ENCODE peak calls at places on chromosomes 16 and 17, in eight cellular contexts. W is nephron progenitor cell, T is T-cell, Y is stromal cell of bone marrow, K is NCI-H1930, P is T-helper 17 cell, S is NAMALWA, D is AG04450. V is an unnamed sample.

GRCh38 chr16:85832578-85833539 is 33.4 kb downstream of the COX4I1 start:
- DNase-seq in W (no peak), T (no peak), Y (no peak), K (no peak), P (no peak), S (peak; percentile 89), D (no peak), V (no peak)

GRCh38 chr16:8665529-8665928 is 8.9 kb upstream of the ABAT start:
- DNase-seq in W (no peak), T (no peak), Y (no peak), K (no peak), P (no peak), S (no peak), D (no peak), V (no peak)

GRCh38 chr16:67163903-67164558 is 514 bp upstream of the HSF4 start:
- DNase-seq in W (no peak), T (no peak), Y (no peak), K (no peak), P (no peak), S (no peak), D (no peak), V (no peak)

GRCh38 chr17:41382396-41382795 is 290 bp upstream of the KRT34 start:
- DNase-seq in W (no peak), T (no peak), Y (peak; percentile 62), K (no peak), P (no peak), S (no peak), D (no peak), V (no peak)

GRCh38 chr17:29120439-29120838 is 59.8 kb downstream of the MYO18A start:
- DNase-seq in W (no peak), T (no peak), Y (no peak), K (no peak), P (no peak), S (no peak), D (no peak), V (no peak)

GRCh38 chr17:82781894-82782274 is 30.0 kb downstream of the TBCD start:
- DNase-seq in W (peak; percentile 90), T (peak; percentile 71), Y (peak; percentile 52), K (peak; percentile 31), P (peak; percentile 87), S (peak; percentile 88), D (peak; percentile 50), V (peak; percentile 87)

GRCh38 chr16:49458221-49458620 is 84.6 kb downstream of the C16orf78 start:
- DNase-seq in W (no peak), T (no peak), Y (no peak), K (no peak), P (no peak), S (no peak), D (no peak), V (no peak)

GRCh38 chr16:8869212-8869987 is 594 bp upstream of the CARHSP1 start:
- DNase-seq in W (peak; percentile 43), T (no peak), Y (no peak), K (no peak), P (no peak), S (peak; percentile 37), D (no peak), V (peak; percentile 40)

GRCh38 chr17:1521067-1521466 is 4.7 kb upstream of the INPP5K start:
- DNase-seq in W (no peak), T (no peak), Y (no peak), K (no peak), P (no peak), S (no peak), D (no peak), V (no peak)

GRCh38 chr16:23357761-23358290 is 55.7 kb downstream of the SCNN1B start:
- DNase-seq in W (no peak), T (no peak), Y (no peak), K (no peak), P (no peak), S (no peak), D (no peak), V (no peak)

GRCh38 chr17:64676763-64677162 is 14.7 kb upstream of the SMURF2 start:
- DNase-seq in W (no peak), T (no peak), Y (no peak), K (no peak), P (no peak), S (no peak), D (no peak), V (no peak)

GRCh38 chr17:50272711-50273653 is 1.3 kb upstream of the TMEM92 start:
- DNase-seq in W (peak; percentile 93), T (no peak), Y (peak; percentile 44), K (peak; percentile 3), P (peak; percentile 52), S (peak; percentile 54), D (no peak), V (peak; percentile 85)

V was measured in glutamatergic neuron.